ENCODE peak calls at places on chromosomes 16 and 17, in nine cellular contexts. One of them, this sample, is unnamed.

GRCh38 chr17:38741853-38742421 is 6.2 kb downstream of the PCGF2 start:
- DNase-seq in heart right ventricle: peak; percentile 63
- DNase-seq in IMR-90: no peak
- DNase-seq in kidney epithelial cell: no peak
- DNase-seq in mammary epithelial cell: peak; percentile 9
- DNase-seq in astrocyte: no peak
- DNase-seq in endodermal cell: no peak
- DNase-seq in colonic mucosa: peak; percentile 86
- DNase-seq in fibroblast of lung: no peak
- DNase-seq in this sample: no peak

GRCh38 chr16:89159174-89159849 is 12.2 kb upstream of the CDH15 start:
- DNase-seq in heart right ventricle: no peak
- DNase-seq in IMR-90: no peak
- DNase-seq in kidney epithelial cell: no peak
- DNase-seq in mammary epithelial cell: no peak
- DNase-seq in astrocyte: no peak
- DNase-seq in endodermal cell: no peak
- DNase-seq in colonic mucosa: no peak
- DNase-seq in fibroblast of lung: no peak
- DNase-seq in this sample: no peak

GRCh38 chr16:28990375-28991040 is 5.7 kb downstream of the LAT start:
- DNase-seq in heart right ventricle: no peak
- DNase-seq in IMR-90: no peak
- DNase-seq in kidney epithelial cell: no peak
- DNase-seq in mammary epithelial cell: no peak
- DNase-seq in astrocyte: no peak
- DNase-seq in endodermal cell: no peak
- DNase-seq in colonic mucosa: no peak
- DNase-seq in fibroblast of lung: no peak
- DNase-seq in this sample: no peak

GRCh38 chr17:4125552-4125951 is 17.3 kb downstream of the ZZEF1 start:
- DNase-seq in heart right ventricle: no peak
- DNase-seq in IMR-90: no peak
- DNase-seq in kidney epithelial cell: no peak
- DNase-seq in mammary epithelial cell: no peak
- DNase-seq in astrocyte: no peak
- DNase-seq in endodermal cell: no peak
- DNase-seq in colonic mucosa: no peak
- DNase-seq in fibroblast of lung: no peak
- DNase-seq in this sample: no peak

GRCh38 chr16:81937305-81938038 is 73.8 kb downstream of the SDR42E1 start:
- DNase-seq in heart right ventricle: no peak
- DNase-seq in IMR-90: no peak
- DNase-seq in kidney epithelial cell: no peak
- DNase-seq in mammary epithelial cell: no peak
- DNase-seq in astrocyte: no peak
- DNase-seq in endodermal cell: no peak
- DNase-seq in colonic mucosa: no peak
- DNase-seq in fibroblast of lung: no peak
- DNase-seq in this sample: no peak

GRCh38 chr17:51516924-51517323 is 256.6 kb downstream of the UTP18 start:
- DNase-seq in heart right ventricle: no peak
- DNase-seq in IMR-90: no peak
- DNase-seq in kidney epithelial cell: no peak
- DNase-seq in mammary epithelial cell: no peak
- DNase-seq in astrocyte: no peak
- DNase-seq in endodermal cell: no peak
- DNase-seq in colonic mucosa: no peak
- DNase-seq in fibroblast of lung: no peak
- DNase-seq in this sample: no peak

GRCh38 chr16:17578921-17579876 is 108.4 kb upstream of the XYLT1 start:
- DNase-seq in heart right ventricle: peak; percentile 58
- DNase-seq in IMR-90: peak; percentile 86
- DNase-seq in kidney epithelial cell: peak; percentile 7
- DNase-seq in mammary epithelial cell: peak; percentile 60
- DNase-seq in astrocyte: peak; percentile 85
- DNase-seq in endodermal cell: peak; percentile 95
- DNase-seq in colonic mucosa: peak; percentile 77
- DNase-seq in fibroblast of lung: peak; percentile 83
- DNase-seq in this sample: peak; percentile 71

GRCh38 chr16:53152321-53152720 is 97.5 kb downstream of the CHD9 start:
- DNase-seq in heart right ventricle: no peak
- DNase-seq in IMR-90: peak; percentile 6
- DNase-seq in kidney epithelial cell: no peak
- DNase-seq in mammary epithelial cell: no peak
- DNase-seq in astrocyte: no peak
- DNase-seq in endodermal cell: no peak
- DNase-seq in colonic mucosa: no peak
- DNase-seq in fibroblast of lung: no peak
- DNase-seq in this sample: no peak

GRCh38 chr16:84643677-84644076 is 4.6 kb upstream of the KLHL36 start:
- DNase-seq in heart right ventricle: no peak
- DNase-seq in IMR-90: no peak
- DNase-seq in kidney epithelial cell: no peak
- DNase-seq in mammary epithelial cell: peak; percentile 45
- DNase-seq in astrocyte: no peak
- DNase-seq in endodermal cell: no peak
- DNase-seq in colonic mucosa: no peak
- DNase-seq in fibroblast of lung: peak; percentile 41
- DNase-seq in this sample: peak; percentile 20

GRCh38 chr17:3558603-3559269 is 1.1 kb upstream of the TRPV3 start:
- DNase-seq in heart right ventricle: no peak
- DNase-seq in IMR-90: peak; percentile 92
- DNase-seq in kidney epithelial cell: peak; percentile 63
- DNase-seq in mammary epithelial cell: peak; percentile 98
- DNase-seq in astrocyte: no peak
- DNase-seq in endodermal cell: peak; percentile 63
- DNase-seq in colonic mucosa: peak; percentile 53
- DNase-seq in fibroblast of lung: peak; percentile 64
- DNase-seq in this sample: no peak

GRCh38 chr17:77478281-77478680 is 337.5 kb downstream of the SEC14L1 start:
- DNase-seq in heart right ventricle: no peak
- DNase-seq in IMR-90: no peak
- DNase-seq in kidney epithelial cell: no peak
- DNase-seq in mammary epithelial cell: no peak
- DNase-seq in astrocyte: peak; percentile 16
- DNase-seq in endodermal cell: no peak
- DNase-seq in colonic mucosa: no peak
- DNase-seq in fibroblast of lung: no peak
- DNase-seq in this sample: no peak

GRCh38 chr16:30535106-30535776 is 583 bp upstream of the ZNF747 start:
- DNase-seq in heart right ventricle: no peak
- DNase-seq in IMR-90: no peak
- DNase-seq in kidney epithelial cell: no peak
- DNase-seq in mammary epithelial cell: no peak
- DNase-seq in astrocyte: no peak
- DNase-seq in endodermal cell: peak; percentile 61
- DNase-seq in colonic mucosa: no peak
- DNase-seq in fibroblast of lung: peak; percentile 42
- DNase-seq in this sample: no peak

GRCh38 chr16:80274576-80275191 is 266.1 kb upstream of the DYNLRB2 start:
- DNase-seq in heart right ventricle: no peak
- DNase-seq in IMR-90: peak; percentile 81
- DNase-seq in kidney epithelial cell: no peak
- DNase-seq in mammary epithelial cell: peak; percentile 67
- DNase-seq in astrocyte: peak; percentile 93
- DNase-seq in endodermal cell: no peak
- DNase-seq in colonic mucosa: no peak
- DNase-seq in fibroblast of lung: peak; percentile 23
- DNase-seq in this sample: peak; percentile 80

GRCh38 chr16:14242769-14243168 is 171.7 kb downstream of the MRTFB start:
- DNase-seq in heart right ventricle: no peak
- DNase-seq in IMR-90: no peak
- DNase-seq in kidney epithelial cell: no peak
- DNase-seq in mammary epithelial cell: no peak
- DNase-seq in astrocyte: no peak
- DNase-seq in endodermal cell: no peak
- DNase-seq in colonic mucosa: no peak
- DNase-seq in fibroblast of lung: no peak
- DNase-seq in this sample: no peak

GRCh38 chr16:14240964-14241363 is 169.8 kb downstream of the MRTFB start:
- DNase-seq in heart right ventricle: no peak
- DNase-seq in IMR-90: no peak
- DNase-seq in kidney epithelial cell: no peak
- DNase-seq in mammary epithelial cell: no peak
- DNase-seq in astrocyte: no peak
- DNase-seq in endodermal cell: no peak
- DNase-seq in colonic mucosa: no peak
- DNase-seq in fibroblast of lung: no peak
- DNase-seq in this sample: no peak

GRCh38 chr16:14240216-14240843 is 169.2 kb downstream of the MRTFB start:
- DNase-seq in heart right ventricle: no peak
- DNase-seq in IMR-90: no peak
- DNase-seq in kidney epithelial cell: no peak
- DNase-seq in mammary epithelial cell: no peak
- DNase-seq in astrocyte: no peak
- DNase-seq in endodermal cell: no peak
- DNase-seq in colonic mucosa: no peak
- DNase-seq in fibroblast of lung: peak; percentile 67
- DNase-seq in this sample: no peak

GRCh38 chr16:14244344-14245010 is 173.4 kb downstream of the MRTFB start:
- DNase-seq in heart right ventricle: no peak
- DNase-seq in IMR-90: peak; percentile 44
- DNase-seq in kidney epithelial cell: no peak
- DNase-seq in mammary epithelial cell: no peak
- DNase-seq in astrocyte: peak; percentile 26
- DNase-seq in endodermal cell: no peak
- DNase-seq in colonic mucosa: no peak
- DNase-seq in fibroblast of lung: peak; percentile 60
- DNase-seq in this sample: no peak

DNA sequence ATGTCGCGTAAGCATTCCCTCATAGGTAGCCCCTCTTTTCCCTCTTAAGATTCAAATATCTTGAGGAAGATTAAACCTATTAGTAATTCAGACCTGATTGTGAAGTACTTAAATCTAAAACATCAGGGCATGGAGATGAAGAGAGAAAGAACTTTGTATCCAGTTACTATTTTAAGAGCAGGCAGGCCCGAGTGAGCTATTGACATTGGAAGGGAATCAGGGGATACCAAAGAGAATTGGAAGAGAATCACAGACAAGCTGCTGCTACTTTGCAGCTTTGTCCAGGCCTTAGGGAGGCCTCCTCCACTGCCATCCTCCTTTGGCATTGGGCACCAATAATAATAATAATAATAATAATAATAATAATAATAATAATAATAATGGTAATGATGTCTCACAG is 170.5 kb downstream of the MRTFB start:
- DNase-seq in heart right ventricle: no peak
- DNase-seq in IMR-90: no peak
- DNase-seq in kidney epithelial cell: no peak
- DNase-seq in mammary epithelial cell: no peak
- DNase-seq in astrocyte: no peak
- DNase-seq in endodermal cell: no peak
- DNase-seq in colonic mucosa: no peak
- DNase-seq in fibroblast of lung: no peak
- DNase-seq in this sample: no peak
- H3K36me3 ChIP-seq in heart right ventricle: peaks cover 80% of the 10 kb centered on the region
- H3K36me3 ChIP-seq in IMR-90: peaks cover 7% of the 10 kb centered on the region
- H3K36me3 ChIP-seq in kidney epithelial cell: no peaks in the 10 kb centered on the region
- H3K36me3 ChIP-seq in mammary epithelial cell: peaks cover 9% of the 10 kb centered on the region
- H3K36me3 ChIP-seq in astrocyte: peaks cover 12% of the 10 kb centered on the region
- H3K36me3 ChIP-seq in endodermal cell: peaks cover 94% of the 10 kb centered on the region
- H3K36me3 ChIP-seq in colonic mucosa: peaks cover 6% of the 10 kb centered on the region
- H3K36me3 ChIP-seq in fibroblast of lung: peaks cover 5% of the 10 kb centered on the region
- H3K36me3 ChIP-seq in this sample: no peaks in the 10 kb centered on the region

GRCh38 chr17:40177275-40177874 is at the start of gene RAPGEFL1:
- DNase-seq in heart right ventricle: peak; percentile 75
- DNase-seq in IMR-90: peak; percentile 55
- DNase-seq in kidney epithelial cell: no peak
- DNase-seq in mammary epithelial cell: peak; percentile 73
- DNase-seq in astrocyte: peak; percentile 30
- DNase-seq in endodermal cell: peak; percentile 97
- DNase-seq in colonic mucosa: peak; percentile 93
- DNase-seq in fibroblast of lung: peak; percentile 53
- DNase-seq in this sample: no peak
- H3K36me3 ChIP-seq in heart right ventricle: peaks cover 41% of the 10 kb centered on the region
- H3K36me3 ChIP-seq in IMR-90: peaks cover 25% of the 10 kb centered on the region
- H3K36me3 ChIP-seq in kidney epithelial cell: no peaks in the 10 kb centered on the region
- H3K36me3 ChIP-seq in mammary epithelial cell: no peaks in the 10 kb centered on the region
- H3K36me3 ChIP-seq in astrocyte: peaks cover 4% of the 10 kb centered on the region
- H3K36me3 ChIP-seq in endodermal cell: peaks cover 32% of the 10 kb centered on the region
- H3K36me3 ChIP-seq in colonic mucosa: no peaks in the 10 kb centered on the region
- H3K36me3 ChIP-seq in fibroblast of lung: peaks cover 4% of the 10 kb centered on the region
- H3K36me3 ChIP-seq in this sample: peaks cover 42% of the 10 kb centered on the region

DNA sequence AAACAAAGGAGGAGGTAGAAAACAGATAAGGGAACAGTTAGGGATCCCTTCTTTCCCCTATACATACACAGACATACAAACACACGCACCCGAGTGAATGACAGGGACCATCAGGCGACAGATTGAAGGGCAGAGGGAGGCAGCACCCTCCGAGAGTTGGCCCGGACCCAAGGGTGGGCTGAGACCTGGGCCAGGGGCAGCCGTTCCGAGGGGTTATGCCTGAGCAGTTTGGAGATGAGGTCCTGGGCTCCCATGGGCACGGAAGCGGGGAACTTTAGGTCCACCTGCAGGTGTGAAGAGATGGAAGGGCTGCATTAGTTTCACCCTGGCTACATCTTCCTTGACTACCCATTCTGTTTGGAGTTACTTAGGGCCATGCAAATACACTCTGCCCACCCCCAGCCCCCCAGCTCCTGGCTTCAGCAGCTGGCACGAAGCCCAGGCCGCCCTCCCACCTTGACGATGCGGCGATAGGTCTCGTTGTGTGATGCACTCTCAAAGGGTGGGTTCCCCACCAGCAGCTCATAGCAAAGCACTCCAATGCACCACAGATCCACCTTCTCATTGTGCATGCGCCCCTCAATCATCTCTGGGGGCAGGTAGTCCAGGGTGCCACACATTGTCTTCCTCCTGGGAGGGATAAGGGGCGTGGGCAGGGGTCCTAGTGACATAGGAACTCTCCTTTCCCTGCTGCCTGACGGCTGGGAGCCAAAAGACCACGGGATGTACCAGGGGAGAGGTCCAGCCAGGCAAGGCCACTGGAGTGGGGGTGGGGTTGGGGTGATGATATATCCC is 5.4 kb downstream of the AURKB start:
- DNase-seq in heart right ventricle: no peak
- DNase-seq in IMR-90: no peak
- DNase-seq in kidney epithelial cell: no peak
- DNase-seq in mammary epithelial cell: no peak
- DNase-seq in astrocyte: no peak
- DNase-seq in endodermal cell: no peak
- DNase-seq in colonic mucosa: no peak
- DNase-seq in fibroblast of lung: no peak
- DNase-seq in this sample: no peak
- H3K36me3 ChIP-seq in heart right ventricle: no peaks in the 10 kb centered on the region
- H3K36me3 ChIP-seq in IMR-90: no peaks in the 10 kb centered on the region
- H3K36me3 ChIP-seq in kidney epithelial cell: peaks cover 2% of the 10 kb centered on the region
- H3K36me3 ChIP-seq in mammary epithelial cell: peaks cover 19% of the 10 kb centered on the region
- H3K36me3 ChIP-seq in astrocyte: peaks cover 3% of the 10 kb centered on the region
- H3K36me3 ChIP-seq in endodermal cell: peaks cover 41% of the 10 kb centered on the region
- H3K36me3 ChIP-seq in colonic mucosa: no peaks in the 10 kb centered on the region
- H3K36me3 ChIP-seq in fibroblast of lung: no peaks in the 10 kb centered on the region
- H3K36me3 ChIP-seq in this sample: peaks cover 83% of the 10 kb centered on the region

GRCh38 chr17:63804328-63804727 is 22.9 kb upstream of the PSMC5 start:
- DNase-seq in heart right ventricle: no peak
- DNase-seq in IMR-90: no peak
- DNase-seq in kidney epithelial cell: no peak
- DNase-seq in mammary epithelial cell: no peak
- DNase-seq in astrocyte: no peak
- DNase-seq in endodermal cell: no peak
- DNase-seq in colonic mucosa: no peak
- DNase-seq in fibroblast of lung: no peak
- DNase-seq in this sample: no peak

GRCh38 chr17:63798572-63799113 is 24.7 kb downstream of the DDX42 start:
- DNase-seq in heart right ventricle: no peak
- DNase-seq in IMR-90: peak; percentile 8
- DNase-seq in kidney epithelial cell: no peak
- DNase-seq in mammary epithelial cell: no peak
- DNase-seq in astrocyte: no peak
- DNase-seq in endodermal cell: no peak
- DNase-seq in colonic mucosa: no peak
- DNase-seq in fibroblast of lung: no peak
- DNase-seq in this sample: no peak

GRCh38 chr17:63800783-63801182 is 26.4 kb upstream of the PSMC5 start:
- DNase-seq in heart right ventricle: no peak
- DNase-seq in IMR-90: no peak
- DNase-seq in kidney epithelial cell: no peak
- DNase-seq in mammary epithelial cell: no peak
- DNase-seq in astrocyte: no peak
- DNase-seq in endodermal cell: no peak
- DNase-seq in colonic mucosa: no peak
- DNase-seq in fibroblast of lung: no peak
- DNase-seq in this sample: no peak
- H3K36me3 ChIP-seq in heart right ventricle: peaks cover 100% of the 10 kb centered on the region
- H3K36me3 ChIP-seq in IMR-90: peaks cover 56% of the 10 kb centered on the region
- H3K36me3 ChIP-seq in kidney epithelial cell: no peaks in the 10 kb centered on the region
- H3K36me3 ChIP-seq in mammary epithelial cell: peaks cover 64% of the 10 kb centered on the region
- H3K36me3 ChIP-seq in astrocyte: peaks cover 69% of the 10 kb centered on the region
- H3K36me3 ChIP-seq in endodermal cell: peaks cover 99% of the 10 kb centered on the region
- H3K36me3 ChIP-seq in colonic mucosa: peaks cover 34% of the 10 kb centered on the region
- H3K36me3 ChIP-seq in fibroblast of lung: peaks cover 13% of the 10 kb centered on the region
- H3K36me3 ChIP-seq in this sample: peaks cover 95% of the 10 kb centered on the region

This sample was measured in MG63.